ENCODE peak calls at places on chromosome 3, in four cellular contexts. E is CD4-positive, alpha-beta T cell; U is CD4-positive, alpha-beta memory T cell; D is keratinocyte. M is an unnamed sample.

GRCh38 chr3:193851941-193852674 is 259.1 kb downstream of the OPA1 start:
- DNase-seq in U (no peak), D (no peak), E (no peak), M (peak)

GRCh38 chr3:172135766-172136729 is 96.7 kb downstream of the FNDC3B start:
- DNase-seq in E (no peak), U (no peak), D (no peak), M (no peak)

GRCh38 chr3:183033746-183034145 is 53.4 kb upstream of the DCUN1D1 start:
- DNase-seq in D (no peak), E (no peak), U (no peak), M (no peak)

GRCh38 chr3:140704733-140705132 is 26.9 kb downstream of the TRIM42 start:
- DNase-seq in D (no peak), E (no peak), U (no peak), M (no peak)

GRCh38 chr3:14460342-14461005 is 58.1 kb downstream of the SLC6A6 start:
- DNase-seq in E (no peak), D (no peak), U (no peak), M (peak)

GRCh38 chr3:141360888-141361598 is 7.3 kb upstream of the ZBTB38 start:
- DNase-seq in U (peak), D (no peak), E (no peak), M (peak)

GRCh38 chr3:57796261-57796660 is 40.2 kb downstream of the SLMAP start:
- DNase-seq in D (no peak), U (no peak), E (no peak), M (peak)

GRCh38 chr3:115194461-115194860 is 47.4 kb upstream of the ZBTB20 start:
- DNase-seq in E (no peak), U (no peak), D (no peak), M (no peak)

GRCh38 chr3:24373198-24373959 is 121.3 kb downstream of the THRB start:
- DNase-seq in E (no peak), D (no peak), U (no peak), M (no peak)
- H3K27ac ChIP-seq in E (no peak), D (no peak), U (no peak), M (no peak)

DNA sequence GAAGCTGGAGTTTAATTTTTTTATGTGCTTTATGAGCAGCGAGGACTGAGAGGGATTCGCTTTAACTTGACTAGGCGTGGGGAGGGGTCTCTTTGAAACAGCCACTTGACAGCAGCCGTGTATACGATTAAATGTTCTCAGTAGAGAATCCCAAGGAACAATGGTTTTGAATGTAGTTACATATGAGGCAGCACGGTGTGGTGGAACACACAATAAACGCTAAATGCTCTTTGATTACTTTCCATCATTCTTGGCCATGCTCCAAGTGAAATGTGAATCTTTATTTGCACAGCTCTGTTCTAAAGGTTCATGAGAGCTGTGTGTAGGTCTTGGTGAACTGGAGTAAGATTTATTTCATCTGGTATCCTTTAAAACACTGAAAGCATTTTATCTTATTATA is 251.4 kb upstream of the TGFBR2 start:
- DNase-seq in D (no peak), E (no peak), U (no peak), M (peak)
- H3K27ac ChIP-seq in D (no peak), E (no peak), U (no peak), M (peak)

GRCh38 chr3:45311327-45311726 is 77.0 kb upstream of the LARS2 start:
- DNase-seq in D (no peak), U (no peak), E (no peak), M (no peak)

GRCh38 chr3:45311953-45312795 is 76.2 kb upstream of the LARS2 start:
- DNase-seq in E (no peak), D (no peak), U (no peak), M (peak)

GRCh38 chr3:45312836-45313493 is 75.4 kb upstream of the LARS2 start:
- DNase-seq in E (no peak), D (no peak), U (no peak), M (no peak)

GRCh38 chr3:45317710-45318109 is 70.7 kb upstream of the LARS2 start:
- DNase-seq in U (no peak), D (no peak), E (no peak), M (no peak)

GRCh38 chr3:45313743-45314403 is 74.5 kb upstream of the LARS2 start:
- DNase-seq in E (no peak), U (no peak), D (no peak), M (no peak)
- H3K27ac ChIP-seq in E (no peak), U (no peak), D (no peak), M (no peak)

DNA sequence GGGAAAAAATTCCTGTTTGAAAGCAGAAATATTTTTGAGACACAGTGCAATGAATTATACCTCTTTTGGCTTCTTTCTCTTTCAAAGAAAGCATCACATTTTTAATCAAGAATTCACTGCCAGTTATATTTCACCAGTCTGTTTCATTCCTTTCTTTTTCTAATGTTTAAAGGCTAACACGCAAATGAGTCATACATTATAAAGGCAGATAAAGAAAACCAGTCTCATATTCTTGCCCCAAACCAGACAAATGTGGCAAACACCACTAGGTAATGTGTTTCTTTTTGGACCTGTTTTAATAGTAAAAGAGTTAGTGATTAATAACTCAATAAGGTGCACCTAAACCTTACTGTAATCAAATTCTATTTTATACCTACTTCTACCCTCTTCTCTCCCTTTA is 83.8 kb downstream of the PLOD2 start:
- DNase-seq in D (no peak), E (no peak), U (no peak), M (peak)
- H3K27ac ChIP-seq in D (no peak), E (no peak), U (no peak), M (peak)

GRCh38 chr3:46089237-46090011 is 62.1 kb upstream of the XCR1 start:
- DNase-seq in E (no peak), D (peak), U (no peak), M (peak)
- H3K27ac ChIP-seq in E (no peak), D (peak), U (no peak), M (peak)